ENCODE peak calls at places on chromosomes 7 and 10, in nine cellular contexts. O, I, Y, Z, B, S, D, K and H are unnamed samples.

GRCh38 chr7:372939-373791 is 83.2 kb downstream of the FOXL3 start:
- DNase-seq in O (peak), I (peak), Y (no peak), Z (peak), B (peak), S (no peak), D (no peak), K (peak), H (no peak)

GRCh38 chr7:102806613-102807012 is 57.8 kb downstream of the FAM185A start:
- DNase-seq in O (peak), I (no peak), Y (no peak), Z (no peak), B (no peak), S (no peak), D (no peak), K (no peak), H (no peak)

GRCh38 chr10:5284311-5285057 is 80.3 kb upstream of the UCN3 start:
- DNase-seq in O (no peak), I (no peak), Y (no peak), Z (no peak), B (no peak), S (no peak), D (peak), K (no peak), H (no peak)

GRCh38 chr10:23171232-23171876 is 20.8 kb upstream of the PTF1A start:
- DNase-seq in O (no peak), I (no peak), Y (no peak), Z (peak), B (no peak), S (no peak), D (peak), K (no peak), H (no peak)

GRCh38 chr7:36188923-36189322 is 35.9 kb downstream of the EEPD1 start:
- DNase-seq in O (no peak), I (no peak), Y (no peak), Z (no peak), B (no peak), S (no peak), D (no peak), K (no peak), H (no peak)

GRCh38 chr7:159025161-159025779 is 119.4 kb downstream of the VIPR2 start:
- DNase-seq in O (no peak), I (peak), Y (no peak), Z (no peak), B (no peak), S (no peak), D (no peak), K (peak), H (no peak)

GRCh38 chr7:83271212-83272099 is 108.8 kb upstream of the PCLO start:
- DNase-seq in O (peak), I (no peak), Y (peak), Z (no peak), B (no peak), S (no peak), D (no peak), K (no peak), H (no peak)

GRCh38 chr7:19747740-19748339 is 25.6 kb downstream of the TMEM196 start:
- DNase-seq in O (peak), I (no peak), Y (peak), Z (no peak), B (no peak), S (no peak), D (peak), K (no peak), H (peak)

GRCh38 chr7:151904270-151904669 is 27.4 kb upstream of the PRKAG2 start:
- DNase-seq in O (no peak), I (no peak), Y (no peak), Z (no peak), B (peak), S (no peak), D (no peak), K (no peak), H (no peak)

GRCh38 chr10:67772894-67773511 is 65.0 kb downstream of the DNAJC12 start:
- DNase-seq in O (no peak), I (no peak), Y (no peak), Z (no peak), B (no peak), S (no peak), D (no peak), K (no peak), H (no peak)

GRCh38 chr10:58157076-58157766 is 110.5 kb downstream of the IPMK start:
- DNase-seq in O (no peak), I (no peak), Y (no peak), Z (no peak), B (no peak), S (no peak), D (no peak), K (no peak), H (no peak)

GRCh38 chr7:39582536-39582935 is 16.3 kb downstream of the YAE1 start:
- DNase-seq in O (no peak), I (no peak), Y (no peak), Z (no peak), B (no peak), S (no peak), D (peak), K (no peak), H (no peak)

DNA sequence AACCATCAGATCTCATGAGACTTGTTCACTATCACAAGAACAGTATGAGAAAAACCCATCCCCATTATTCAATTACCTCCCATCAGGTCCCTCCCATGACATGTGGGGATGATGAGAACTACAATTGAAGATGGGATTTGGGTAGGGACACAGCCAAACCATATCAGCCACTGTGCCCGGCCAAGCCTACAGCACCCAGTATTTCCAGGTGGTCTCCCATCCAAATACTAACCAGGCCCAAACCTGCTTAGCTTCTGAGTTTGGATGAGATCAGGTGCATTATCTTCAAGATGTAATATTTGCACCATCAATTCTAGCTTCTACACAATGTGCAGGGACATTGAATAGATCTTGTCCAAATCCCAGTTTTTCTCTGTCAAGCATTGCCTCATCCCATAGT is 196.9 kb downstream of the BAMBI start:
- DNase-seq in O (no peak), I (no peak), Y (no peak), Z (no peak), B (no peak), S (no peak), D (no peak), K (no peak), H (no peak)
- TF ChIP-seq POLR2AphosphoS5 in O (no peak), I (no peak), Y (no peak), Z (no peak), B (no peak), S (no peak), D (no peak), K (no peak), H (no peak)

DNA sequence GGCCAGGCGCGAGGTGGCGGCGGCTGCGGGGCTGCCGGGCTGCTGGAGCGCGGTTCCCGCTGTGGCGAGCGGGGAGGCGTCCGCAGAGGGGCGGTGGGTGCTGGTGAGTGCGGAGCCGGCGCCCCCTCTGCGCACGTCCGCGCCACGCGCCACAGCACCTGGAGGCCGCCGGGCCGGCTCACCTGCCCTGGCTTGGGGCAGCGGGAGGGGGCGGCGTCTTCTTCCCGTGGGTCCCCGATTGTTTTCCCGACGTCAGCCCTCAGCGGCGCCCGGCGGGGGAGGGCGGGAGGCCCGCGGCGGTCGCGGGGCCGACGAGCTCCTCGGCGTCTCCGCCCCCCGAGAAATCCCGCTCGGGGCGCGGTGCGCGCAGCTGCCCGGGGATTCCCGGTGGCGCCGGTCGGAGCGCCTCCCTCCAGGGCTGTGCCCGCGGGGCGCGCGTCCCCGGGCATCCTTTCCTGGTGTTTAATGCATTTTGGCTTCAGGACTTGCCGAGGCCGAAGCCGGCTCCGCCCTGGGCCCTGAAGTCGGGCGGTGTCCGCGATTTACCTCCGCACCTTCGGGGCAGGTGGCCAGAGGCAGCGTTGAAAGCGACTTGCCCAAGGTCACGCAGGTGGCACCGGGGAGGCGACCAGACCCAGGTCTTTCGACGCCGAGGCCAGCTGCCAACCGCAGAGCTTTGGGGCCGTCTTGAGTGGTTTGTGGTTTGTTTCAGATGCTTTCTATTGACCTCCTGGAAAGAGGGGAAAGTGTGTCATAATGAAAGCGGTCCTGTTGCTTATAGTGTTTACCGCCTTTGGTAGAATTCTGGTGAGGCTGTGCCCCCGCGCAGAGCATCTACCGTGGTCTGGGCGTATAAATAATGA is 582 bp downstream of the PLEKHA1 start:
- DNase-seq in O (peak), I (no peak), Y (peak), Z (peak), B (peak), S (no peak), D (peak), K (peak), H (peak)
- TF ChIP-seq POLR2AphosphoS5 in O (no peak), I (no peak), Y (peak), Z (no peak), B (peak), S (peak), D (no peak), K (no peak), H (no peak)

DNA sequence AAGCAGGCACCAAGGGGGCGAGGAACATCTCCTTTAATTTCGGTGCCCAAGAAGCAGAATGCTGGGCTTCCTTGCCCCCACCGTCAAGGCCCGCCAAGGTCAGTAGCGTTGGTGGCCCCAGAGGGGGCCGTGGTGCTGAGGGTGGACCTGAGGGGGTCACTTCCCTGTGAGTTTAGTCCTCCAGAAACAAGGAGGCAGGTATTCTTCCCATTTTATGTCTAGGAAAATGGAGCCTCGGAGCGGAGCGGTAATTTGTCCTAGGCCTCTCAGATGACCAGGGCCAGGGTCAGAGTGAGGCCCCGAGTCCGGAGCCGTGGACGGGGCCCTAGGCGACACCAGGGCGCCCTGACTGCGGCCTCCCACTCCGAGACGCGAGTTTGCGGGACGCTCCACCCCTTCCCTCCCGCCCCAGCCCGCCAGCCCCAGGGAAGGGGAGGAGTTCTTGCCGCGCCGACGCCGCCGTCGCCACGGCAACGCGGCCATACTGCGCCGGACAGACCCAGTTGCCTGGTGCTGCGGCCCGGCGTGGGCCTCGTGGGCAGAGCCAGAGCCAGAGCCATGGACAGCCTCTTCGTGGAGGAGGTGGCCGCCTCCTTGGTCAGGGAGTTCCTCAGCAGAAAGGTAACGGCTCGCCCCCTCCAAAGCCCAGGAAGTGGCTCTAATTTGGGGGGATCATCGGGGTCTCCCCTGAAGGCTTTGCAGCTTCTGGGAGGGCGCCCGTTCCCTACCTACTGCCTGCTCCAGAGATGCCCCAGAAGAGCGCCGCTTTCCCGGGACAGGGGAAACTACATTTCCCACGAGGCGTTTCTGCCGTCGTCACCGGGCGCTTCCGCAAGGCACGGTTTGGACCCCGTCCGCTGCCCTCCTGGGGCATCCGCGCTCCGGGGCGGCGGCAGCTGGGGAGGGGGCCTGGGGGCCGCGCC is at the start of gene MINDY4:
- DNase-seq in O (no peak), I (peak), Y (peak), Z (peak), B (peak), S (no peak), D (peak), K (peak), H (peak)
- TF ChIP-seq POLR2AphosphoS5 in O (no peak), I (no peak), Y (peak), Z (peak), B (peak), S (peak), D (no peak), K (peak), H (no peak)

GRCh38 chr10:77245953-77246352 is 391.7 kb downstream of the KCNMA1 start:
- DNase-seq in O (no peak), I (no peak), Y (no peak), Z (no peak), B (no peak), S (no peak), D (no peak), K (no peak), H (no peak)
- TF ChIP-seq POLR2AphosphoS5 in O (no peak), I (no peak), Y (no peak), Z (no peak), B (no peak), S (no peak), D (no peak), K (no peak), H (no peak)

GRCh38 chr10:121740069-121740468 is 141.8 kb upstream of the FGFR2 start:
- DNase-seq in O (no peak), I (no peak), Y (no peak), Z (no peak), B (no peak), S (no peak), D (no peak), K (no peak), H (no peak)
- TF ChIP-seq POLR2AphosphoS5 in O (no peak), I (no peak), Y (no peak), Z (no peak), B (no peak), S (no peak), D (no peak), K (no peak), H (no peak)

GRCh38 chr7:55517191-55517633 is 55.1 kb downstream of the VOPP1 start:
- DNase-seq in O (no peak), I (no peak), Y (no peak), Z (no peak), B (no peak), S (no peak), D (no peak), K (no peak), H (peak)
- TF ChIP-seq POLR2AphosphoS5 in O (no peak), I (no peak), Y (no peak), Z (no peak), B (no peak), S (no peak), D (no peak), K (no peak), H (peak)

GRCh38 chr7:31896929-31897328 is 173.3 kb downstream of the PDE1C start:
- DNase-seq in O (no peak), I (no peak), Y (no peak), Z (no peak), B (no peak), S (no peak), D (no peak), K (no peak), H (no peak)
- TF ChIP-seq POLR2AphosphoS5 in O (no peak), I (no peak), Y (no peak), Z (no peak), B (no peak), S (no peak), D (no peak), K (no peak), H (no peak)

GRCh38 chr7:132872034-132872433 is 209.9 kb downstream of the CHCHD3 start:
- DNase-seq in O (no peak), I (no peak), Y (no peak), Z (no peak), B (no peak), S (no peak), D (no peak), K (no peak), H (no peak)

GRCh38 chr7:132878228-132878919 is 203.5 kb downstream of the CHCHD3 start:
- DNase-seq in O (no peak), I (no peak), Y (no peak), Z (no peak), B (no peak), S (no peak), D (no peak), K (no peak), H (no peak)

GRCh38 chr7:132877578-132877977 is 204.3 kb downstream of the CHCHD3 start:
- DNase-seq in O (no peak), I (no peak), Y (no peak), Z (no peak), B (no peak), S (no peak), D (no peak), K (no peak), H (no peak)

GRCh38 chr7:132879579-132879978 is 202.3 kb downstream of the CHCHD3 start:
- DNase-seq in O (no peak), I (no peak), Y (no peak), Z (no peak), B (no peak), S (no peak), D (no peak), K (no peak), H (no peak)

DNA sequence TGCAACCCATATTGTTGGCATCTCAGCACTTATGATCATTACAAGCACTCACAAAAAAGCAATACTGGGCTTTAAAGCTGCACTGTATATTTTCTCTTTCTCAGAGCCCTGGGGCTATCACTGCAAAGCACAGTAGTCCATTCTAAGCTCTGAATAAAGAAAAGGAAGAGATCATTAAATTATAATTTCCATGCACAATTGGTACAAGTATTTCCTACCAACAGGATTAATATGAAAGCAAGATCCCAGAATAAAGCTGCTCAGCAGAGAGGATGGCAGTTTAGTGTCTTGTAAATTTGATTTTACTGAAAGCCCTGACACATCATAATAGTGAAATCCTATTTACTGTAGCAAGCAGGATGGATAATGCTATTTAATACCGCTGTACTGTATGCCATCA is 205.3 kb downstream of the CHCHD3 start:
- DNase-seq in O (no peak), I (no peak), Y (no peak), Z (no peak), B (no peak), S (no peak), D (no peak), K (no peak), H (no peak)
- TF ChIP-seq POLR2AphosphoS5 in O (no peak), I (no peak), Y (no peak), Z (no peak), B (no peak), S (no peak), D (no peak), K (no peak), H (no peak)

DNA sequence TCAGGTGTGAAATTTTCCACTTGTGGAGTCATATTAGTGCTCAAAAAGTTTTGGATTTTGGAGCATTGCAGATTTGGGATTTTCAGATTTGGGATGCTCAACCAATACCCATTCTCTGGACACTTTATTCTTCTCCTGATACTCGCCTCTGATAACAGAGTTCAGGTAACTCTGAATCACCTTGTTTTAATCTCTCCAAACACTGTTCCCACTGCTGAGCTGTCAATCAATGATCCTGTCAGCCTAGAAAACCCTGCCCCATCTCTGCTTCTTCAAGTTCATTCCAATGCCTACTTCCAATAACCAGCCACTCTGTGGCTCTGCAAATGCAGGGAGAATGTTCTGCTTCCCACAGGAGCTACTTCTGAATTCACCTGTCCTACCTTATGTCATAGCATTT is 21.8 kb downstream of the SGMS1 start:
- DNase-seq in O (no peak), I (no peak), Y (no peak), Z (no peak), B (no peak), S (no peak), D (no peak), K (no peak), H (no peak)
- TF ChIP-seq POLR2AphosphoS5 in O (no peak), I (no peak), Y (no peak), Z (no peak), B (no peak), S (no peak), D (no peak), K (no peak), H (no peak)

GRCh38 chr10:17643339-17643754 is 604 bp upstream of the STAM start:
- DNase-seq in O (peak), I (peak), Y (no peak), Z (no peak), B (peak), S (no peak), D (peak), K (peak), H (peak)
- TF ChIP-seq POLR2AphosphoS5 in O (no peak), I (no peak), Y (no peak), Z (no peak), B (no peak), S (no peak), D (no peak), K (no peak), H (no peak)